ENCODE peak calls at places on chromosomes 7 and 10, in eight cellular contexts. J is SK-N-SH, O is HCT116, G is A549, Q is GM23338, Y is HepG2, S is GM12878, R is K562. D is an unnamed sample. For H3K4me1, the result is how much of the 10 kb centered on the place peaks cover.

GRCh38 chr10:122149138-122149606 is 121.9 kb upstream of the BTBD16 start:
- DNase-seq in J (no peak), O (no peak), G (no peak), Q (no peak), Y (no peak), S (no peak), R (no peak), D (no peak)

GRCh38 chr10:27759483-27760281 is 14.1 kb upstream of the MKX start:
- DNase-seq in J (no peak), O (no peak), G (no peak), Q (peak), Y (no peak), S (no peak), R (no peak), D (no peak)

GRCh38 chr7:16708980-16709379 is 44.6 kb upstream of the TSPAN13 start:
- DNase-seq in J (no peak), O (no peak), G (no peak), Q (peak), Y (no peak), S (no peak), R (no peak), D (peak)

GRCh38 chr7:2944729-2945128 is 98.9 kb downstream of the CARD11 start:
- DNase-seq in J (no peak), O (no peak), G (no peak), Q (no peak), Y (no peak), S (no peak), R (no peak), D (no peak)

GRCh38 chr7:126803060-126803665 is 449.6 kb downstream of the GRM8 start:
- DNase-seq in J (peak), O (peak), G (peak), Q (peak), Y (peak), S (peak), R (peak), D (peak)

GRCh38 chr7:135194494-135195095 is 16.7 kb downstream of the WDR91 start:
- DNase-seq in J (no peak), O (no peak), G (no peak), Q (no peak), Y (no peak), S (no peak), R (no peak), D (no peak)

GRCh38 chr7:70728873-70729552 is 402.9 kb upstream of the GALNT17 start:
- DNase-seq in J (no peak), O (no peak), G (no peak), Q (peak), Y (no peak), S (no peak), R (no peak), D (no peak)

GRCh38 chr10:24826022-24826421 is 102.3 kb upstream of the ARHGAP21 start:
- DNase-seq in J (no peak), O (no peak), G (no peak), Q (no peak), Y (no peak), S (no peak), R (no peak), D (no peak)

GRCh38 chr10:88553116-88553752 is 29.9 kb downstream of the RNLS start:
- DNase-seq in J (peak), O (peak), G (peak), Q (peak), Y (peak), S (peak), R (peak), D (peak)

GRCh38 chr7:92698237-92698841 is 108.1 kb upstream of the FAM133B start:
- DNase-seq in J (peak), O (peak), G (peak), Q (no peak), Y (peak), S (no peak), R (no peak), D (peak)

GRCh38 chr10:26881600-26882331 is 21.0 kb upstream of the ABI1 start:
- DNase-seq in J (peak), O (peak), G (peak), Q (peak), Y (peak), S (no peak), R (peak), D (no peak)

GRCh38 chr10:116718058-116718457 is 24.3 kb downstream of the HSPA12A start:
- DNase-seq in J (no peak), O (no peak), G (no peak), Q (no peak), Y (no peak), S (no peak), R (no peak), D (no peak)

GRCh38 chr7:81014266-81014665 is 95.4 kb upstream of the SEMA3C start:
- DNase-seq in J (no peak), O (no peak), G (no peak), Q (no peak), Y (no peak), S (no peak), R (no peak), D (peak)

GRCh38 chr10:125159932-125160855 is at the start of gene CTBP2:
- DNase-seq in J (peak), O (peak), G (peak), Q (peak), Y (no peak), S (no peak), R (peak), D (no peak)

GRCh38 chr10:49783645-49784044 is 21.5 kb upstream of the OGDHL start:
- DNase-seq in J (no peak), O (no peak), G (no peak), Q (peak), Y (no peak), S (no peak), R (no peak), D (no peak)

DNA sequence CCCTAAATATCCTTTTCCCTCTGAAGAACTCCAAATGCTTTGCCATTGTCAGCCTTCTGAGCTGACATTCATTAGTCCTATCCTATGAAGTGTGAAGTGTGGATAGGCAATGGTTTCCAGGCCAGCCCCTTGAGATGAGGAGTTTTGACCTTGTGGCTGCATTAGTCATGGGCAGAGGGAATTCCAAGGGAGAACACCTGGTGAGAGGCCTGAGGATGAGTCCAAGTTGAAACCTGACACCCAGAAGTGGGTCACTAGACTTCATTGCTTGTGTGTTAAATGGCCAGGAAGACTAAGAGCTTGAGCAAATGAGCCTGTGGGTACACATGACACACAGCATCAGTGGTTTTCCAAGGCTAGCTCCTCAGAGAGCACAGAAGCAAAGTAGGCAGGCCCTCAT is 260.8 kb downstream of the SKAP2 start:
- DNase-seq in J (no peak), O (peak), G (no peak), Q (peak), Y (no peak), S (no peak), R (no peak), D (no peak)
- TF ChIP-seq REST in J (no peak), O (no peak), G (no peak), Q (no peak), Y (no peak), S (no peak), R (no peak), D (no peak)

GRCh38 chr7:30470783-30471182 is 7.8 kb downstream of the NOD1 start:
- DNase-seq in J (no peak), O (no peak), G (no peak), Q (no peak), Y (no peak), S (no peak), R (peak), D (no peak)
- H3K4me1 ChIP-seq in J (under half), O (under half), G (half or more), Q (under half), Y (under half), S (under half), R (under half), D (under half)

GRCh38 chr10:104033966-104034365 is 51.7 kb downstream of the COL17A1 start:
- DNase-seq in J (no peak), O (no peak), G (no peak), Q (no peak), Y (no peak), S (no peak), R (no peak), D (no peak)

GRCh38 chr10:104034401-104035053 is 51.2 kb downstream of the COL17A1 start:
- DNase-seq in J (no peak), O (no peak), G (no peak), Q (no peak), Y (no peak), S (no peak), R (no peak), D (no peak)

GRCh38 chr10:104031631-104032030 is 54.0 kb downstream of the COL17A1 start:
- DNase-seq in J (no peak), O (no peak), G (no peak), Q (no peak), Y (no peak), S (no peak), R (no peak), D (no peak)

GRCh38 chr10:104033401-104033930 is 52.2 kb downstream of the COL17A1 start:
- DNase-seq in J (no peak), O (no peak), G (no peak), Q (no peak), Y (no peak), S (no peak), R (no peak), D (no peak)

DNA sequence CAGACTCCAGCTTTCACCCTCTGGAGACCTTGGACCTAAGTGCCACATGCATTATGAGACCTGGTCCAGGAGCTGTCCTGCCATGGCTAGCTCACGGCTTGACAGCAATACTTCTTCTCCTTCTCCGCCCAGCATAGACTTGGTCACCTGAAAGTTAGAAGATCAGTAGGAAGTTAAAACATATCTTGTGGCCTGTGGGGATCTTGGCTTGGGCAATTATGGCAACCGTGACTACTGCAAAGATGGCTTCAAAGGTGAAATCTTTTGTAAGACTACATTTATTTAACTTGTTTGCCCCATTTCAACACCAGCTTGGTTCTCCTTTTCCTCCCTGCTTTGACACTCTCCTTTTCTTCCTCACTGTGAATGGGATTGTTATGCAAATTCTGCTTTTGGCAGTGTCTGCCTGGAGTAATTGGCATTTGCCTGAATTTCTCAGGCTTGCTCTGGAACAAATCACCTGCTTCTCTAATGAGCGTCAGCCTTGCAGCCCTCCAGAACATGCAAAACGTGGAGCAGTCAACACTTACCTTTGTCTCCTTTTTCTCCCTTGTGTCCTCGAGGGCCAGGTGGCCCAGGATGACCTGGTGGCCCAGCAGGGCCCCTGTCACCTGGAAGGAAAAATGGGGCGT is 53.4 kb downstream of the COL17A1 start:
- DNase-seq in J (no peak), O (no peak), G (no peak), Q (peak), Y (no peak), S (no peak), R (no peak), D (no peak)
- TF ChIP-seq REST in J (no peak), O (no peak), G (no peak), Q (no peak), Y (no peak), S (no peak), R (no peak), D (no peak)

GRCh38 chr10:73586583-73586984 is 4.6 kb downstream of the USP54 start:
- DNase-seq in J (peak), O (no peak), G (no peak), Q (no peak), Y (peak), S (no peak), R (no peak), D (no peak)
- H3K4me1 ChIP-seq in J (under half), O (under half), G (under half), Q (under half), Y (half or more), S (under half), R (under half), D (under half)

GRCh38 chr10:58115218-58116050 is 152.3 kb downstream of the IPMK start:
- DNase-seq in J (no peak), O (no peak), G (no peak), Q (no peak), Y (peak), S (no peak), R (no peak), D (no peak)
- TF ChIP-seq REST in J (no peak), O (no peak), G (no peak), Q (no peak), Y (no peak), S (no peak), R (no peak), D (no peak)

GRCh38 chr10:123153486-123154091 is 613 bp upstream of the BUB3 start:
- DNase-seq in J (no peak), O (no peak), G (no peak), Q (no peak), Y (no peak), S (no peak), R (no peak), D (no peak)
- H3K4me1 ChIP-seq in J (under half), O (under half), G (under half), Q (under half), Y (under half), S (under half), R (under half), D (half or more)

GRCh38 chr7:73904219-73905136 is 43.5 kb downstream of the TMEM270 start:
- DNase-seq in J (peak), O (no peak), G (no peak), Q (no peak), Y (no peak), S (no peak), R (no peak), D (no peak)
- TF ChIP-seq REST in J (peak), O (no peak), G (no peak), Q (no peak), Y (no peak), S (no peak), R (no peak), D (no peak)

GRCh38 chr7:104967595-104967994 is 46.4 kb upstream of the KMT2E start:
- DNase-seq in J (no peak), O (no peak), G (no peak), Q (no peak), Y (no peak), S (no peak), R (no peak), D (no peak)
- H3K4me1 ChIP-seq in J (under half), O (under half), G (under half), Q (under half), Y (under half), S (under half), R (under half), D (under half)

GRCh38 chr7:157294773-157295172 is 42.0 kb upstream of the DNAJB6 start:
- DNase-seq in J (no peak), O (no peak), G (no peak), Q (no peak), Y (no peak), S (no peak), R (no peak), D (no peak)

GRCh38 chr7:157291404-157292080 is 45.3 kb upstream of the DNAJB6 start:
- DNase-seq in J (peak), O (no peak), G (no peak), Q (no peak), Y (no peak), S (no peak), R (peak), D (no peak)

GRCh38 chr7:157292770-157293412 is 43.9 kb upstream of the DNAJB6 start:
- DNase-seq in J (peak), O (no peak), G (no peak), Q (peak), Y (no peak), S (no peak), R (peak), D (no peak)

GRCh38 chr7:157292258-157292657 is 44.5 kb upstream of the DNAJB6 start:
- DNase-seq in J (no peak), O (no peak), G (no peak), Q (no peak), Y (no peak), S (no peak), R (no peak), D (no peak)

DNA sequence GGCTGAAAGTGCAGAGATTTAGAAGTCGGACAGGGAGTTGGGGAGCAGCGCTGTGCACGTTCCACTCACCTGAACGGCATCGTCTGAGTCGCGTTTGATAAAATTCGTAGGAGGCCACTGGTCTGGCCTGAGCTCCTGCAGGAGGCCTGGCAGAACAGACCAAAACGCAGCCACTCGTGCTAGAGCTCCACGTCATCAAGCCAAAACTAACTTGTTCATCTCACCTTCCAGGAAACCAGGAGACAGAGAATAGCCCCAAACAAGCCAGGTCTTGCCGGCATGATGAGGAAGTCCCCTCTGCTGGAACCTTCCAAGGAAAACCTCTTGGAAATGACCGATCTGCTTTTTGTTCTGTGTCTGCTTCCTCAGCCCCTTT is 43.4 kb upstream of the DNAJB6 start:
- DNase-seq in J (no peak), O (no peak), G (no peak), Q (no peak), Y (no peak), S (no peak), R (no peak), D (no peak)
- TF ChIP-seq REST in J (no peak), O (no peak), G (no peak), Q (no peak), Y (no peak), S (no peak), R (no peak), D (no peak)

D was measured in Panc1.